ENCODE peak calls at places on chromosome 6, in six cellular contexts. C, M, A, Z, Y and W are unnamed samples. For H3K4me1, the result is how much of the 10 kb centered on the place peaks cover.

GRCh38 chr6:138987643-138988468 is at the start of gene REPS1:
- DNase-seq in A (peak), Y (peak), C (peak), M (peak), Z (peak), W (peak)

GRCh38 chr6:56759521-56759920 is 116.8 kb upstream of the DST start:
- DNase-seq in Z (no peak), M (no peak), Y (no peak), C (no peak), A (no peak), W (no peak)

GRCh38 chr6:163249651-163250101 is 164.8 kb upstream of the QKI start:
- DNase-seq in M (peak), Y (no peak), C (peak), A (no peak), Z (no peak), W (no peak)

GRCh38 chr6:116352515-116353471 is 18.0 kb upstream of the DSE start:
- DNase-seq in M (no peak), Y (peak), Z (no peak), A (no peak), C (no peak), W (no peak)

GRCh38 chr6:68756454-68757375 is 121.6 kb downstream of the ADGRB3 start:
- DNase-seq in M (no peak), C (no peak), Y (no peak), Z (no peak), A (no peak), W (no peak)

GRCh38 chr6:23308166-23308565 is 738.8 kb downstream of the HDGFL1 start:
- DNase-seq in Z (no peak), M (no peak), A (no peak), Y (no peak), C (no peak), W (no peak)

GRCh38 chr6:112203577-112204349 is 50.6 kb downstream of the LAMA4 start:
- DNase-seq in A (peak), M (no peak), Z (no peak), Y (no peak), C (no peak), W (no peak)

GRCh38 chr6:4791174-4791573 is 15.0 kb downstream of the CDYL start:
- DNase-seq in Y (no peak), M (no peak), C (no peak), Z (no peak), A (no peak), W (no peak)

GRCh38 chr6:80488190-80488589 is 381.7 kb downstream of the BCKDHB start:
- DNase-seq in C (no peak), Y (no peak), A (no peak), M (no peak), Z (no peak), W (no peak)

GRCh38 chr6:2917801-2918495 is 14.8 kb upstream of the SERPINB9 start:
- DNase-seq in M (no peak), Z (no peak), A (no peak), Y (no peak), C (no peak), W (no peak)

DNA sequence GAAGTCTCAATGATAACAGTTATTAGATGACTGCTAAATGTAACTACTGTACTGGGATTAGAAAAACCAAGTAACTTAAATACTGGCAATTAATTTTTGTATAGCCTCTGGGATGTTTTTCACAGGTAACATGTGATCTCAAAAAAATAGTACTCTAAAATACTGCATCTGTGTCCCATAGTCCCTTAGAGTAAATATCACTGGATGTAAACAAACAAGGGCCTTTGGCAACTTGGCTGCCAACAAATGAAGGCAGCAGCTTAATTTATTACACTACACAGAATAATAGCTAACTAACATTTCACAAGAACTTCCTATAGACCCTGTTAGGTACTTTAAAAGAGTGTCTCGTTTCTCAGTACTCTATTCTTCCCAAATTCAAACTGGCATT is 14.0 kb downstream of the ARHGAP18 start:
- DNase-seq in M (no peak), Y (no peak), A (no peak), Z (no peak), C (no peak), W (no peak)
- H3K4me1 ChIP-seq in M (half or more), Y (half or more), A (under half), Z (under half), C (under half), W (under half)

GRCh38 chr6:108671175-108671574 is 110.5 kb downstream of the FOXO3 start:
- DNase-seq in C (no peak), M (no peak), A (no peak), Y (no peak), Z (no peak), W (no peak)
- H3K4me1 ChIP-seq in C (under half), M (half or more), A (under half), Y (half or more), Z (under half), W (under half)

DNA sequence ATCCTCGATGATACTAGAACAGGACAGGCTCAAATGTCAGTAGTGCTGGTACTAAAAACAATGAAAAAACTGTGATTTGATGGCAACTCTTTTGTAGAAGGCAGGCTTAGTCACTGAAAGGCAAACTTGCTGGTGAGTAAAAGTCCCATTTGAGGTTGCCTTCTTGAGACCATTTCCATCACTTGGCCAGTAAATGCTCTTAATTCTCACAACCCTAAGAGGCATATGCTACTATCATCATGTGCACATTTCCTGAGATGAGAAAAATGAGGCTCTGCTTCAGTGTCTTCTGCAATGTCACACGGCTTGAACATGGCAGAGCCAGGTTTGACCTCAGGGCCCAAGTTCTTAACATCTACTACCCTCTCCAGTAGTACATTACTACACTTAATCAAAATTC is 9.9 kb downstream of the AKIRIN2 start:
- DNase-seq in Z (no peak), M (no peak), A (no peak), C (no peak), Y (no peak), W (no peak)
- H3K4me1 ChIP-seq in Z (under half), M (half or more), A (half or more), C (under half), Y (under half), W (under half)

DNA sequence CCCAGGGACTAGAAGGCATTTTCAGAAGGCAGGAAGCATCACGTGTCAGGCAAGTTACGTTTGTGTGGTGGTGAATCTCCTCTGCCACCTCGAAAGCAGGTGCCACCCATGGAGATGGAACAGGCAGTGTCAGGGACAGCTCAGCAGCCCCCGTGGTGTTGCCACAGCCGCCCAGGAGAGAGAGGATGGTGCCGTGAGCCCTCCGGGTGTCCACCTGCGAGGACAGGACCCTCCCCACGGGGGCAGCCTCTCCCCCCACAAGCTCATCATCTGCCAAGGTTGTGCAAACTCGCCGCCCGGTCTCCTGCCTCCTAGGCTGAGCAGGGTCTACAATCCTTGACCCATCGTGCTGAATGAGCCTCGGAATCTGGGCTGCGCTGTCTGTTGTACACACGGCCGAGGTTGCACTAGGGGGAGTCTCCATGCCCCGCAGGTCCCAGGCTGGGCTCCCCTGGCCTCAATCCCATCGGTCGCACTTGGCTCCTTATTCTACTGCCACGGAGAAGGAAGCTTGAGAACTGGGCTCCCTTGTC is 40.1 kb downstream of the DACT2 start:
- DNase-seq in M (no peak), A (no peak), Z (no peak), Y (no peak), C (no peak), W (no peak)
- H3K4me1 ChIP-seq in M (under half), A (under half), Z (under half), Y (under half), C (under half), W (under half)

GRCh38 chr6:29924287-29924686 is 18.0 kb upstream of the HLA-A start:
- DNase-seq in Y (no peak), M (no peak), Z (no peak), A (no peak), C (no peak), W (no peak)
- H3K4me1 ChIP-seq in Y (under half), M (under half), Z (under half), A (under half), C (under half), W (under half)

GRCh38 chr6:33840064-33840926 is 36.5 kb upstream of the MLN start:
- DNase-seq in M (no peak), C (peak), A (peak), Y (peak), Z (peak), W (no peak)
- H3K4me1 ChIP-seq in M (under half), C (under half), A (half or more), Y (under half), Z (under half), W (under half)

DNA sequence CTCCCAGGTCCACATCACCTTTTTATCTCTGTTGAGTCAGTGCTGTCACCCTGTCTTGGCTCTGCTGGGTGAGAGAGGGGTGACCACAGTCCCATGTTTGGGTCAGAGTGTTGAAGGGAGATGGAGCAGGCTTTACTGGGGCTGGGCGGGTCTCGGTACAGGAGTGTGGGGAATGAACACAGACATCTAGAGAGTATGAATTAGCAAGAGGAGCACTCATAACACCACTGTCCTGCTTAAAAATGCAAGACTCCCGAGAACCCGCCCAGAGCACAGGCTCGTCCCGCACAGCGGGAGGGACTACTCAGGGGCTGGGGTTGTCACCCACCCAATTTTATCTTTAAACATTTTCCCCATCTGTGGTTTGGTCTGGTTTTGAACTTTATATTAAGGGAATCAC is 27.5 kb upstream of the DACT2 start:
- DNase-seq in A (no peak), M (no peak), Y (no peak), Z (no peak), C (no peak), W (no peak)
- H3K4me1 ChIP-seq in A (under half), M (under half), Y (under half), Z (under half), C (under half), W (under half)

GRCh38 chr6:127367023-127367375 is 23.6 kb upstream of the ECHDC1 start:
- DNase-seq in M (no peak), C (no peak), Y (no peak), A (peak), Z (no peak), W (no peak)
- H3K4me1 ChIP-seq in M (under half), C (under half), Y (under half), A (under half), Z (under half), W (under half)

GRCh38 chr6:36975231-36976004 is 10.6 kb downstream of the MTCH1 start:
- DNase-seq in Z (no peak), C (no peak), M (no peak), Y (no peak), A (no peak), W (no peak)

GRCh38 chr6:36977470-36977941 is 8.5 kb downstream of the MTCH1 start:
- DNase-seq in A (no peak), Y (no peak), C (no peak), M (no peak), Z (no peak), W (no peak)

GRCh38 chr6:36976005-36976261 is 10.1 kb downstream of the MTCH1 start:
- DNase-seq in Y (no peak), A (no peak), M (no peak), C (no peak), Z (no peak), W (no peak)

GRCh38 chr6:36976509-36976908 is 9.5 kb downstream of the MTCH1 start:
- DNase-seq in M (no peak), C (no peak), Y (no peak), A (no peak), Z (no peak), W (no peak)

GRCh38 chr6:36976931-36977330 is 9.1 kb downstream of the MTCH1 start:
- DNase-seq in Z (no peak), A (no peak), M (no peak), Y (no peak), C (no peak), W (no peak)
- H3K4me1 ChIP-seq in Z (under half), A (under half), M (under half), Y (under half), C (under half), W (under half)